ENCODE peak calls at places on chromosomes 6 and 20, in six cellular contexts. R, H, W, Q, V and K are unnamed samples.

GRCh38 chr6:152748843-152749242 is 1.8 kb upstream of the VIP start:
- DNase-seq in R (no peak), H (no peak), W (peak), Q (no peak), V (no peak), K (peak)

GRCh38 chr6:28947831-28948270 is 24.1 kb upstream of the TRIM27 start:
- DNase-seq in R (no peak), H (no peak), W (peak), Q (no peak), V (no peak), K (peak)

GRCh38 chr6:166438211-166438861 is 55.6 kb upstream of the MPC1 start:
- DNase-seq in R (no peak), H (peak), W (no peak), Q (no peak), V (no peak), K (no peak)

GRCh38 chr6:108176281-108177089 is 10.7 kb downstream of the NR2E1 start:
- DNase-seq in R (no peak), H (peak), W (no peak), Q (no peak), V (no peak), K (no peak)

GRCh38 chr6:130365166-130366010 is 429 bp upstream of the TMEM200A start:
- DNase-seq in R (peak), H (peak), W (peak), Q (peak), V (no peak), K (peak)

GRCh38 chr6:8859501-8859900 is 424.2 kb upstream of the SLC35B3 start:
- DNase-seq in R (no peak), H (no peak), W (no peak), Q (no peak), V (no peak), K (no peak)

GRCh38 chr6:27791182-27791939 is 120.8 kb downstream of the OR2B2 start:
- DNase-seq in R (peak), H (no peak), W (peak), Q (peak), V (peak), K (peak)

GRCh38 chr20:29497261-29497671 is 1760.2 kb upstream of the DEFB115 start:
- DNase-seq in R (no peak), H (peak), W (no peak), Q (no peak), V (peak), K (no peak)

GRCh38 chr6:28985396-28986164 is 19.5 kb downstream of the ZNF311 start:
- DNase-seq in R (peak), H (no peak), W (peak), Q (peak), V (peak), K (peak)

GRCh38 chr6:53796791-53797190 is 2.0 kb downstream of the LRRC1 start:
- DNase-seq in R (no peak), H (no peak), W (no peak), Q (no peak), V (no peak), K (peak)

GRCh38 chr6:13400772-13401171 is 72.4 kb upstream of the TBC1D7 start:
- DNase-seq in R (no peak), H (no peak), W (no peak), Q (no peak), V (no peak), K (no peak)